ENCODE peak calls at places on chromosomes 2 and 18, in seven cellular contexts. W is anterior cingulate cortex; T is NCI-H1092; D is retina; P is naive thymus-derived CD4-positive, alpha-beta T cell; Q is CD8-positive, alpha-beta memory T cell; O is natural killer cell. U is an unnamed sample.

GRCh38 chr2:147037048-147037447 is 807.8 kb upstream of the ACVR2A start:
- DNase-seq in D (no peak), T (no peak), Q (no peak), P (no peak), O (no peak), W (no peak), U (no peak)

GRCh38 chr2:63053889-63054725 is 3.5 kb downstream of the OTX1 start:
- DNase-seq in P (no peak), D (peak; percentile 64), O (no peak), W (no peak), T (no peak), Q (no peak), U (no peak)

GRCh38 chr2:111709321-111709720 is 174.7 kb downstream of the ANAPC1 start:
- DNase-seq in O (no peak), W (no peak), T (no peak), Q (no peak), P (no peak), D (no peak), U (no peak)

GRCh38 chr2:164689020-164689419 is 67.7 kb upstream of the GRB14 start:
- DNase-seq in D (no peak), W (no peak), P (no peak), O (no peak), Q (no peak), T (no peak), U (no peak)

GRCh38 chr2:138531913-138532312 is 30.3 kb downstream of the SPOPL start:
- DNase-seq in Q (no peak), O (no peak), P (no peak), T (no peak), D (no peak), W (no peak), U (no peak)

GRCh38 chr2:3611611-3612010 is 16.7 kb downstream of the COLEC11 start:
- DNase-seq in Q (no peak), O (no peak), T (no peak), P (no peak), D (no peak), W (no peak), U (no peak)

GRCh38 chr2:234500394-234501006 is 3.6 kb upstream of the ARL4C start:
- DNase-seq in Q (peak; percentile 60), O (peak; percentile 47), W (no peak), P (peak; percentile 39), D (peak; percentile 59), T (no peak), U (peak; percentile 61)

GRCh38 chr2:166344286-166345113 is 31.2 kb downstream of the SCN9A start:
- DNase-seq in P (no peak), T (no peak), O (no peak), W (no peak), D (no peak), Q (no peak), U (no peak)

GRCh38 chr2:236871500-236872001 is 214.1 kb upstream of the COPS8 start:
- DNase-seq in T (no peak), W (no peak), Q (no peak), D (no peak), P (no peak), O (no peak), U (no peak)

GRCh38 chr2:127569274-127570065 is 34.0 kb downstream of the MYO7B start:
- DNase-seq in P (no peak), D (no peak), O (peak; percentile 4), W (no peak), Q (no peak), T (no peak), U (no peak)

GRCh38 chr2:137383391-137383790 is 580.9 kb upstream of the HNMT start:
- DNase-seq in Q (no peak), D (peak; percentile 24), O (no peak), P (no peak), W (no peak), T (no peak), U (no peak)

GRCh38 chr2:228722311-228722710 is 540.8 kb upstream of the SPHKAP start:
- DNase-seq in O (no peak), Q (no peak), T (no peak), W (no peak), P (no peak), D (no peak), U (no peak)

GRCh38 chr2:171434671-171434980 is 600 bp downstream of the DCAF17 start:
- DNase-seq in W (no peak), D (no peak), O (no peak), T (no peak), P (no peak), Q (no peak), U (no peak)

GRCh38 chr2:75523313-75524275 is 37.1 kb downstream of the EVA1A start:
- DNase-seq in O (no peak), D (no peak), W (no peak), Q (no peak), P (no peak), T (no peak), U (no peak)

GRCh38 chr2:133264951-133265949 is 303.0 kb downstream of the NCKAP5 start:
- DNase-seq in T (no peak), P (no peak), D (peak; percentile 68), W (no peak), O (no peak), Q (no peak), U (no peak)

GRCh38 chr2:158189526-158189925 is 87.8 kb downstream of the UPP2 start:
- DNase-seq in O (no peak), P (no peak), Q (no peak), W (no peak), D (no peak), T (no peak), U (no peak)

GRCh38 chr2:219182331-219183150 is 4.5 kb downstream of the RETREG2 start:
- DNase-seq in O (no peak), W (no peak), Q (no peak), T (no peak), D (no peak), P (no peak), U (no peak)

GRCh38 chr2:202269585-202269984 is 4.0 kb downstream of the NOP58 start:
- DNase-seq in O (no peak), T (no peak), Q (no peak), D (no peak), W (no peak), P (no peak), U (peak; percentile 17)

GRCh38 chr18:10488022-10488421 is 33.6 kb downstream of the APCDD1 start:
- DNase-seq in D (no peak), P (no peak), T (no peak), O (no peak), Q (no peak), W (no peak), U (no peak)

GRCh38 chr2:2599441-2599840 is 268.4 kb upstream of the MYT1L start:
- DNase-seq in Q (no peak), O (no peak), W (no peak), T (no peak), D (no peak), P (no peak), U (no peak)

GRCh38 chr2:37588316-37588777 is 83.1 kb downstream of the CDC42EP3 start:
- DNase-seq in P (no peak), T (no peak), D (no peak), Q (no peak), O (no peak), W (no peak), U (no peak)

GRCh38 chr18:42417189-42417588 is 462.2 kb downstream of the PIK3C3 start:
- DNase-seq in T (no peak), Q (no peak), O (no peak), D (no peak), P (no peak), W (no peak), U (no peak)

GRCh38 chr2:24831736-24832421 is 38.7 kb downstream of the CENPO start:
- DNase-seq in D (peak; percentile 72), T (no peak), P (no peak), O (no peak), W (no peak), Q (no peak), U (no peak)

GRCh38 chr2:107633580-107634147 is 193.0 kb upstream of the RGPD4 start:
- DNase-seq in Q (no peak), P (no peak), W (no peak), O (no peak), D (no peak), T (no peak), U (no peak)

GRCh38 chr2:74528600-74529356 is 728 bp downstream of the AUP1 start:
- DNase-seq in P (no peak), Q (no peak), D (no peak), O (no peak), T (no peak), W (no peak), U (no peak)

GRCh38 chr2:112623913-112624777 is 21.6 kb upstream of the SLC20A1 start:
- DNase-seq in Q (peak; percentile 58), T (no peak), D (no peak), W (no peak), P (no peak), O (peak; percentile 67), U (peak; percentile 58)

GRCh38 chr2:9720352-9721093 is 89.7 kb upstream of the YWHAQ start:
- DNase-seq in T (peak; percentile 70), Q (no peak), P (no peak), D (peak; percentile 56), O (no peak), W (no peak), U (no peak)